ENCODE peak calls at places on chromosomes 4 and X, in four cellular contexts. One of them, this sample, is unnamed.

GRCh38 chrX:153973127-153974002 is 811 bp downstream of the TMEM187 start:
- DNase-seq in fibroblast of lung: no peak
- DNase-seq in GM06990: no peak
- DNase-seq in sigmoid colon: no peak
- DNase-seq in this sample: no peak

GRCh38 chrX:31178064-31178768 is 106.4 kb upstream of the FTHL17 start:
- DNase-seq in fibroblast of lung: no peak
- DNase-seq in sigmoid colon: no peak
- DNase-seq in GM06990: peak; percentile 28
- DNase-seq in this sample: no peak

GRCh38 chr4:109631709-109632108 is 71.5 kb downstream of the CASP6 start:
- DNase-seq in fibroblast of lung: no peak
- DNase-seq in sigmoid colon: no peak
- DNase-seq in GM06990: no peak
- DNase-seq in this sample: no peak

GRCh38 chr4:105896984-105897760 is 1.9 kb downstream of the NPNT start:
- DNase-seq in fibroblast of lung: no peak
- DNase-seq in sigmoid colon: no peak
- DNase-seq in GM06990: peak; percentile 18
- DNase-seq in this sample: no peak

GRCh38 chr4:61556277-61556676 is 356.2 kb downstream of the ADGRL3 start:
- DNase-seq in GM06990: no peak
- DNase-seq in sigmoid colon: no peak
- DNase-seq in fibroblast of lung: no peak
- DNase-seq in this sample: no peak

GRCh38 chr4:163523791-163524365 is 29.4 kb downstream of the TMA16 start:
- DNase-seq in GM06990: no peak
- DNase-seq in sigmoid colon: no peak
- DNase-seq in fibroblast of lung: no peak
- DNase-seq in this sample: no peak

GRCh38 chr4:7721984-7722551 is 217.6 kb downstream of the AFAP1 start:
- DNase-seq in GM06990: no peak
- DNase-seq in sigmoid colon: no peak
- DNase-seq in fibroblast of lung: no peak
- DNase-seq in this sample: no peak

GRCh38 chr4:184668511-184669114 is 19.1 kb downstream of the PRIMPOL start:
- DNase-seq in GM06990: no peak
- DNase-seq in sigmoid colon: no peak
- DNase-seq in fibroblast of lung: no peak
- DNase-seq in this sample: no peak

GRCh38 chrX:110003167-110004156 is 548 bp downstream of the TMEM164 start:
- DNase-seq in sigmoid colon: peak; percentile 65
- DNase-seq in GM06990: peak; percentile 21
- DNase-seq in fibroblast of lung: peak; percentile 8
- DNase-seq in this sample: no peak

GRCh38 chr4:55214172-55214571 is 88.8 kb upstream of the KDR start:
- DNase-seq in GM06990: no peak
- DNase-seq in sigmoid colon: no peak
- DNase-seq in fibroblast of lung: no peak
- DNase-seq in this sample: no peak

GRCh38 chr4:94454405-94454804 is 2.7 kb downstream of the PDLIM5 start:
- DNase-seq in GM06990: no peak
- DNase-seq in sigmoid colon: no peak
- DNase-seq in fibroblast of lung: peak; percentile 55
- DNase-seq in this sample: no peak

GRCh38 chr4:86848136-86848535 is 1.0 kb downstream of the SLC10A6 start:
- DNase-seq in fibroblast of lung: peak; percentile 63
- DNase-seq in GM06990: no peak
- DNase-seq in sigmoid colon: no peak
- DNase-seq in this sample: no peak

DNA sequence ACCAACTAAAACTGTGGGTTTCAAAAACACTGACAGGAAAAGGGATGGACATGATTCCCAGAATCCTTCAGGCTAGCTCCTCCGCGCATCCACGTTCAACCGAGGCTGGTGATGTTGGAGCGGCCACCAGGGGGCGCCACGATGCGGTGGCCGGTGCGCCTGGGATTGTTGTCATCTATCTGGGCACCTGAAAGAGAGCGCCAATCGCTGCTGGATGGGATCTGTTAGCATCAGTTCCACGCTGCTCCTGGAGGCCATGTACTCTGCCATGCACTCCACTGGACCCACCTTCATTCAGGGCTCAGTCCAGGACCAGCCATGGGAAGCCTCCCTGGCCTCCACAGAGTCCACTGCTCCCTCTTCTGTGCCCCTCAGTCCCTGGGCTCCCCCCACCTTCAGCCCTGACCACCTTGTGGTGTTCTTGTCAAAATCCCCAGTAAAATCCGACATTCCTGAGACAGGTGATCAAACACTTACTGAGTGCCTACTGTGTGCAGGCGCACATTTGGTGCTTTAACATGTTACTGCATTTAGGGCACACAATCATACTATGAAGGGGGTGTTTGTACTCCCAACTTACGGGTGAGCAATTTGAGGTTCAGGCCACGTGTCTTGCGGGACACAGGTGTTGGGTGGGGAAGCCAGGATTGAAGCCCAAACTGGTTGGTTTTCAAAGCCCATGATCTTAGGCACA is 71.1 kb downstream of the CRMP1 start:
- DNase-seq in sigmoid colon: no peak
- DNase-seq in fibroblast of lung: no peak
- DNase-seq in GM06990: no peak
- DNase-seq in this sample: no peak
- TF ChIP-seq CTCF in sigmoid colon: peak; percentile 57
- TF ChIP-seq CTCF in fibroblast of lung: peak; percentile 51
- TF ChIP-seq CTCF in GM06990: peak; percentile 72
- TF ChIP-seq CTCF in this sample: peak; percentile 77

DNA sequence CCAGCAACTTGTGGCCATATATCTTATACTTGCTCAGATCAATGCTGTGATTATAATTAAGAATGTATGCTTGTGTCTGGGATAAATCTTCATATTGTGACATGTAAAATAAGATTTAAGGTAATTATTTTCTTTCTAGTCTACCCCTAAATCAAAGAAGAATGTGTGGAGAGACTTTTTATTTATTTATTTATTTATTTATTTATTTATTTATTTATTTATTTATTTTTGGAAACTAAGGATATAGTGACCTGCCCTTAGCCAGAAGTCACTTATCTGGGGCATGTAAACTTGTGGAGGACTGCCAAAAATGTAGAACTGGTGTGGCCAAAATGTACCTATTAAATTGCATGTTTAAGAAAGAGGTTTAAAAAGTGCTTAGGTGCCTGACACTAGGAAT is 144.3 kb downstream of the BEND2 start:
- DNase-seq in fibroblast of lung: no peak
- DNase-seq in GM06990: no peak
- DNase-seq in sigmoid colon: no peak
- DNase-seq in this sample: no peak
- H3K4me3 ChIP-seq in fibroblast of lung: no peak overlapping the region
- H3K4me3 ChIP-seq in GM06990: no peak overlapping the region
- H3K4me3 ChIP-seq in sigmoid colon: no peak overlapping the region
- H3K4me3 ChIP-seq in this sample: no peak overlapping the region

GRCh38 chr4:152401424-152401823 is 134.5 kb downstream of the FBXW7 start:
- DNase-seq in sigmoid colon: no peak
- DNase-seq in fibroblast of lung: no peak
- DNase-seq in GM06990: no peak
- DNase-seq in this sample: no peak
- TF ChIP-seq CTCF in sigmoid colon: no peak
- TF ChIP-seq CTCF in fibroblast of lung: no peak
- TF ChIP-seq CTCF in GM06990: no peak
- TF ChIP-seq CTCF in this sample: peak; percentile 8

DNA sequence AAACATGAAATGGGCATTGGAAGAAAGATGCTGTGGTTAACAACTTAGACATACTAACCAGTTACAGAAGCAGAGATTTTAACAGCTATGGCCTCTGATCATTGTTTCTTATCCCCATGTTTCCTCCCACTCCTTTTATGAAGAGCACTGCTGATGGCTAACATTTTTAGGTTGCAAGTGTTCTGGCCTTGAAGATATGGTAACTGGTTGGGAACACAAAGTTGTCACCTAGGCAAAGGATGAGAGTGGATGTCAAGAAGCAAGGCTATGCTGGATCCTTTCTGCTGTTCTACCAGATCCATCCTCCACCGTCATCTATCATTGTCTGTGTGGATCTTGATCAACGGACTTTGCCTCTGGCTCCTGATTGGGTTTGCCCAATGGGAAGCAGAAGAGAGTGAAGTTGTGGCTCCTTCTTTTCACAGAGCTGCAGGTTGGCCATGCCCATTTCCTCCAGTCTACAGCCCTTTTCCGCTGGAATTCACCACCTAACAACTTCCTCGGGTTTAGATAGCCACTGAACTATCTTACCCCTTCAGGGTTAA is 48.9 kb upstream of the SPP1 start:
- DNase-seq in sigmoid colon: no peak
- DNase-seq in fibroblast of lung: no peak
- DNase-seq in GM06990: no peak
- DNase-seq in this sample: no peak
- H3K4me3 ChIP-seq in sigmoid colon: no peak overlapping the region
- H3K4me3 ChIP-seq in fibroblast of lung: no peak overlapping the region
- H3K4me3 ChIP-seq in GM06990: no peak overlapping the region
- H3K4me3 ChIP-seq in this sample: no peak overlapping the region

GRCh38 chr4:148405161-148405893 is 36.9 kb downstream of the NR3C2 start:
- DNase-seq in sigmoid colon: no peak
- DNase-seq in fibroblast of lung: no peak
- DNase-seq in GM06990: no peak
- DNase-seq in this sample: no peak
- TF ChIP-seq CTCF in sigmoid colon: no peak
- TF ChIP-seq CTCF in fibroblast of lung: no peak
- TF ChIP-seq CTCF in GM06990: no peak
- TF ChIP-seq CTCF in this sample: no peak

DNA sequence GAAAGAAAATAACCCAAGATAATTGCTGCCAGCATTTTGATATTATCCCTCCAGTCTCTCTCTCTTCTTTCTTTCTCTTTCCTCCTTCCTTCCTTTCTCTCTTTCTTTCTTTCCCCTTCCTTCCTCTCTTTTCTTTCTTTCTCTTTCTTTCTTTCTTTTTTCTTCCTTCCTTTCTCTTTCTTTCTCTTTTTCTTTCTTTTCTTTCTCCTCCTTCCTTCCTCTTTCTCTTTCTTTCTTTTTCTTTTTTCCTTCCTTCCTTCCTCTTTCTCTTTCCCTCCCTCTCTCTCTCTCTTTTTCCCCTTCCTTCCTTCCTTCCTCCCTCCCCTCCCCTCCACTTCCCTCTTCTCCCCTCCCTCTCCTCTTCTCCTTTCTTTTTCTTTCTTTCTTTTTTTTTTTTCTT is 32.6 kb upstream of the SHISA3 start:
- DNase-seq in GM06990: no peak
- DNase-seq in fibroblast of lung: no peak
- DNase-seq in sigmoid colon: no peak
- DNase-seq in this sample: no peak
- H3K4me3 ChIP-seq in GM06990: no peak overlapping the region
- H3K4me3 ChIP-seq in fibroblast of lung: no peak overlapping the region
- H3K4me3 ChIP-seq in sigmoid colon: no peak overlapping the region
- H3K4me3 ChIP-seq in this sample: no peak overlapping the region

GRCh38 chr4:143186202-143186601 is 1.5 kb downstream of the USP38 start:
- DNase-seq in sigmoid colon: no peak
- DNase-seq in fibroblast of lung: peak; percentile 55
- DNase-seq in GM06990: no peak
- DNase-seq in this sample: peak; percentile 52

GRCh38 chr4:143184217-143184502 is 557 bp upstream of the USP38 start:
- DNase-seq in GM06990: no peak
- DNase-seq in sigmoid colon: no peak
- DNase-seq in fibroblast of lung: no peak
- DNase-seq in this sample: peak; percentile 37

GRCh38 chr4:143183513-143184216 is 1.1 kb upstream of the USP38 start:
- DNase-seq in GM06990: no peak
- DNase-seq in fibroblast of lung: no peak
- DNase-seq in sigmoid colon: no peak
- DNase-seq in this sample: peak; percentile 20

GRCh38 chr4:143185253-143186107 is 763 bp downstream of the USP38 start:
- DNase-seq in fibroblast of lung: peak; percentile 15
- DNase-seq in sigmoid colon: peak; percentile 67
- DNase-seq in GM06990: no peak
- DNase-seq in this sample: no peak

DNA sequence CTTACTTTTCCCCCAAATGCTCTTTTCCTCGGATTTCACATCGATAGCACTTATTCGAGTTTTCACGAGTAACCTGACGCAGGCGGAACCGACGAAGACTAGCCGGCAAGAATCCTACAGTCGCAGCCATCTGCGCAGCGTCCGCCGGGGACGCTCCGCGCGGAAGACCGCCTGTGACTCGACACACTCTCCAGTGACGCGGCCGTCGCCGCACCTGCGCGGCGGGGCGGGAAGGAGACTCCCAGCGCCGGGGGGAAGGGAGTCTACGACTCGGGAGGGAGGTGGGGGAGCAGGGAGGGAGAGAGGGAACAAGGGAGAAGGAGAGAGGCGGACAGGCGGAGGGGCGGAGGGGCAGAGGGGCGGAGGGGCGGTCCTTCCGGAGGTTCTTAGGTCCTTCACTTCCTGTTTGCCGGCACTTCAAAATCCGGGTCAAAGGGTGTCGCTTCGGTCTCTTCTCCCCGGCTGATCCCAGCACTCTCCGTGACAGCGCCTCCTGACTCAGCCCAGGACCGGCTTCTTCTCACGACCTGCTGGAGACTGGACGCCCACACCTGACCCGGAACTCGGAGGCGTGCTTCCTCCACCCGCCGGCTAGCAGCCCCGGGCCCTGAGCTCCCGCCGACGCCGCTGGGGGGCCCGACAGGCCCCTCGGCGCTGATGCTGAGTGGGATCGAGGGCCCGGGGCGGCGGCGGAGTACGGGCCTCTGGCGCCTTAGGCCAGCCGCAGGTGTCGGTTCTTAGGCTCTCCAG is at the start of gene USP38:
- DNase-seq in fibroblast of lung: peak; percentile 94
- DNase-seq in sigmoid colon: peak; percentile 97
- DNase-seq in GM06990: peak; percentile 92
- DNase-seq in this sample: peak; percentile 76
- TF ChIP-seq CTCF in fibroblast of lung: peak; percentile 1
- TF ChIP-seq CTCF in sigmoid colon: no peak
- TF ChIP-seq CTCF in GM06990: peak; percentile 9
- TF ChIP-seq CTCF in this sample: peak; percentile 10

GRCh38 chr4:153438916-153439756 is 27.0 kb upstream of the TMEM131L start:
- DNase-seq in sigmoid colon: no peak
- DNase-seq in GM06990: peak; percentile 68
- DNase-seq in fibroblast of lung: no peak
- DNase-seq in this sample: no peak
- H3K4me3 ChIP-seq in sigmoid colon: peak overlapping the region; percentile 30
- H3K4me3 ChIP-seq in GM06990: peak overlapping the region; percentile 47
- H3K4me3 ChIP-seq in fibroblast of lung: no peak overlapping the region
- H3K4me3 ChIP-seq in this sample: no peak overlapping the region

DNA sequence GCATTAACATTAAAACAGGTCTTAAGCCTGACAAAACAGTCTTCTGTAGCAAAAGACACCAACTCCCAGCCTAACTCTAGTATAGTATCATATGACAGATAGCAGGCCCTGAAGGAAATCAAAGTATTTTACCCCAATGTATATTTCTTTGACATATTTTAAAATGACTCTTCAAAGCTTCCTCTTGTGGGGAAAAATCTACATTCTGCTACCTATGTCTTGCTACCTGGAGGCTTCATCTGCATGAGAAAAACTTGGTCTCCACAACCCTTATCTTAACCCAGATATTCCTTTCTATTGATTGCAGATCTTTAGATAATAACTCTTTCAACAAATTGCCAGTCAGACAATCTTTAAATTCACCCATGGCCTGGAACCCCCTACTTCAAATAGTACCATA is 1620.4 kb downstream of the PCDH7 start:
- DNase-seq in sigmoid colon: no peak
- DNase-seq in GM06990: no peak
- DNase-seq in fibroblast of lung: no peak
- DNase-seq in this sample: no peak
- TF ChIP-seq CTCF in sigmoid colon: no peak
- TF ChIP-seq CTCF in GM06990: no peak
- TF ChIP-seq CTCF in fibroblast of lung: no peak
- TF ChIP-seq CTCF in this sample: no peak